ENCODE peak calls at places on chromosomes 13 and 19, in ten cellular contexts. One of them, this sample, is unnamed.

GRCh38 chr13:60881507-60881906 is 484.5 kb downstream of the TDRD3 start:
- DNase-seq in GF-D8: no peak
- DNase-seq in IMR-90: no peak
- DNase-seq in GM20000: no peak
- DNase-seq in AG10803: no peak
- DNase-seq in effector CD4-positive, alpha-beta T cell: no peak
- DNase-seq in activated CD8-positive, alpha-beta T cell treated with anti-CD3 and anti-CD28 coated beads for 36 hours: no peak
- DNase-seq in head of caudate nucleus: no peak
- DNase-seq in stimulated activated CD4-positive, alpha-beta T cell treated with anti-CD3 and anti-CD28 coated beads, Interleukin-12 subunit alpha, Interleukin-12 subunit beta, amount 100 ng/mL, for 48 hours: no peak
- DNase-seq in globus pallidus: no peak
- DNase-seq in this sample: no peak

GRCh38 chr19:10295847-10296591 is 6.3 kb downstream of the ICAM5 start:
- DNase-seq in IMR-90: no peak
- DNase-seq in activated CD8-positive, alpha-beta T cell treated with anti-CD3 and anti-CD28 coated beads for 36 hours: no peak
- DNase-seq in head of caudate nucleus: no peak
- DNase-seq in globus pallidus: no peak
- DNase-seq in effector CD4-positive, alpha-beta T cell: no peak
- DNase-seq in stimulated activated CD4-positive, alpha-beta T cell treated with anti-CD3 and anti-CD28 coated beads, Interleukin-12 subunit alpha, Interleukin-12 subunit beta, amount 100 ng/mL, for 48 hours: no peak
- DNase-seq in GM20000: no peak
- DNase-seq in GF-D8: no peak
- DNase-seq in AG10803: no peak
- DNase-seq in this sample: no peak

GRCh38 chr19:10499550-10500246 is 3.5 kb downstream of the KEAP1 start:
- DNase-seq in activated CD8-positive, alpha-beta T cell treated with anti-CD3 and anti-CD28 coated beads for 36 hours: no peak
- DNase-seq in GM20000: no peak
- DNase-seq in head of caudate nucleus: no peak
- DNase-seq in IMR-90: no peak
- DNase-seq in globus pallidus: no peak
- DNase-seq in effector CD4-positive, alpha-beta T cell: no peak
- DNase-seq in stimulated activated CD4-positive, alpha-beta T cell treated with anti-CD3 and anti-CD28 coated beads, Interleukin-12 subunit alpha, Interleukin-12 subunit beta, amount 100 ng/mL, for 48 hours: no peak
- DNase-seq in GF-D8: no peak
- DNase-seq in AG10803: no peak
- DNase-seq in this sample: no peak

GRCh38 chr19:51366999-51367564 is 894 bp upstream of the ETFB start:
- DNase-seq in globus pallidus: no peak
- DNase-seq in stimulated activated CD4-positive, alpha-beta T cell treated with anti-CD3 and anti-CD28 coated beads, Interleukin-12 subunit alpha, Interleukin-12 subunit beta, amount 100 ng/mL, for 48 hours: no peak
- DNase-seq in head of caudate nucleus: no peak
- DNase-seq in IMR-90: no peak
- DNase-seq in AG10803: no peak
- DNase-seq in activated CD8-positive, alpha-beta T cell treated with anti-CD3 and anti-CD28 coated beads for 36 hours: peak
- DNase-seq in GM20000: no peak
- DNase-seq in effector CD4-positive, alpha-beta T cell: no peak
- DNase-seq in GF-D8: peak
- DNase-seq in this sample: peak

GRCh38 chr13:106566682-106567420 is 1.1 kb downstream of the ARGLU1 start:
- DNase-seq in AG10803: peak
- DNase-seq in stimulated activated CD4-positive, alpha-beta T cell treated with anti-CD3 and anti-CD28 coated beads, Interleukin-12 subunit alpha, Interleukin-12 subunit beta, amount 100 ng/mL, for 48 hours: peak
- DNase-seq in effector CD4-positive, alpha-beta T cell: peak
- DNase-seq in GM20000: peak
- DNase-seq in globus pallidus: peak
- DNase-seq in IMR-90: peak
- DNase-seq in GF-D8: peak
- DNase-seq in head of caudate nucleus: peak
- DNase-seq in activated CD8-positive, alpha-beta T cell treated with anti-CD3 and anti-CD28 coated beads for 36 hours: peak
- DNase-seq in this sample: peak

GRCh38 chr13:99617474-99618255 is 116.4 kb downstream of the TM9SF2 start:
- DNase-seq in stimulated activated CD4-positive, alpha-beta T cell treated with anti-CD3 and anti-CD28 coated beads, Interleukin-12 subunit alpha, Interleukin-12 subunit beta, amount 100 ng/mL, for 48 hours: no peak
- DNase-seq in GM20000: no peak
- DNase-seq in IMR-90: peak
- DNase-seq in activated CD8-positive, alpha-beta T cell treated with anti-CD3 and anti-CD28 coated beads for 36 hours: peak
- DNase-seq in globus pallidus: peak
- DNase-seq in head of caudate nucleus: peak
- DNase-seq in effector CD4-positive, alpha-beta T cell: no peak
- DNase-seq in GF-D8: no peak
- DNase-seq in AG10803: peak
- DNase-seq in this sample: no peak

GRCh38 chr19:18457478-18458331 is 19.8 kb upstream of the ISYNA1 start:
- DNase-seq in head of caudate nucleus: no peak
- DNase-seq in stimulated activated CD4-positive, alpha-beta T cell treated with anti-CD3 and anti-CD28 coated beads, Interleukin-12 subunit alpha, Interleukin-12 subunit beta, amount 100 ng/mL, for 48 hours: no peak
- DNase-seq in activated CD8-positive, alpha-beta T cell treated with anti-CD3 and anti-CD28 coated beads for 36 hours: no peak
- DNase-seq in IMR-90: no peak
- DNase-seq in GM20000: no peak
- DNase-seq in GF-D8: no peak
- DNase-seq in globus pallidus: no peak
- DNase-seq in AG10803: no peak
- DNase-seq in effector CD4-positive, alpha-beta T cell: no peak
- DNase-seq in this sample: no peak

GRCh38 chr13:62920181-62920580 is 1504.5 kb upstream of the PCDH20 start:
- DNase-seq in globus pallidus: no peak
- DNase-seq in IMR-90: peak
- DNase-seq in head of caudate nucleus: no peak
- DNase-seq in GF-D8: no peak
- DNase-seq in effector CD4-positive, alpha-beta T cell: no peak
- DNase-seq in GM20000: no peak
- DNase-seq in activated CD8-positive, alpha-beta T cell treated with anti-CD3 and anti-CD28 coated beads for 36 hours: no peak
- DNase-seq in AG10803: peak
- DNase-seq in stimulated activated CD4-positive, alpha-beta T cell treated with anti-CD3 and anti-CD28 coated beads, Interleukin-12 subunit alpha, Interleukin-12 subunit beta, amount 100 ng/mL, for 48 hours: no peak
- DNase-seq in this sample: no peak

GRCh38 chr13:41809962-41810361 is 150.9 kb downstream of the VWA8 start:
- DNase-seq in stimulated activated CD4-positive, alpha-beta T cell treated with anti-CD3 and anti-CD28 coated beads, Interleukin-12 subunit alpha, Interleukin-12 subunit beta, amount 100 ng/mL, for 48 hours: no peak
- DNase-seq in globus pallidus: no peak
- DNase-seq in effector CD4-positive, alpha-beta T cell: no peak
- DNase-seq in activated CD8-positive, alpha-beta T cell treated with anti-CD3 and anti-CD28 coated beads for 36 hours: no peak
- DNase-seq in IMR-90: no peak
- DNase-seq in head of caudate nucleus: no peak
- DNase-seq in AG10803: no peak
- DNase-seq in GF-D8: no peak
- DNase-seq in GM20000: no peak
- DNase-seq in this sample: no peak

GRCh38 chr19:1990230-1991017 is 25.1 kb downstream of the BTBD2 start:
- DNase-seq in activated CD8-positive, alpha-beta T cell treated with anti-CD3 and anti-CD28 coated beads for 36 hours: no peak
- DNase-seq in GM20000: no peak
- DNase-seq in stimulated activated CD4-positive, alpha-beta T cell treated with anti-CD3 and anti-CD28 coated beads, Interleukin-12 subunit alpha, Interleukin-12 subunit beta, amount 100 ng/mL, for 48 hours: no peak
- DNase-seq in head of caudate nucleus: no peak
- DNase-seq in globus pallidus: no peak
- DNase-seq in AG10803: no peak
- DNase-seq in effector CD4-positive, alpha-beta T cell: no peak
- DNase-seq in IMR-90: no peak
- DNase-seq in GF-D8: no peak
- DNase-seq in this sample: no peak

GRCh38 chr19:12806242-12807131 is at the start of gene RNASEH2A:
- DNase-seq in activated CD8-positive, alpha-beta T cell treated with anti-CD3 and anti-CD28 coated beads for 36 hours: peak
- DNase-seq in AG10803: peak
- DNase-seq in GF-D8: peak
- DNase-seq in IMR-90: peak
- DNase-seq in effector CD4-positive, alpha-beta T cell: peak
- DNase-seq in GM20000: peak
- DNase-seq in stimulated activated CD4-positive, alpha-beta T cell treated with anti-CD3 and anti-CD28 coated beads, Interleukin-12 subunit alpha, Interleukin-12 subunit beta, amount 100 ng/mL, for 48 hours: peak
- DNase-seq in head of caudate nucleus: peak
- DNase-seq in globus pallidus: peak
- DNase-seq in this sample: peak

GRCh38 chr13:30736461-30736860 is 1.1 kb downstream of the ALOX5AP start:
- DNase-seq in GM20000: no peak
- DNase-seq in stimulated activated CD4-positive, alpha-beta T cell treated with anti-CD3 and anti-CD28 coated beads, Interleukin-12 subunit alpha, Interleukin-12 subunit beta, amount 100 ng/mL, for 48 hours: no peak
- DNase-seq in effector CD4-positive, alpha-beta T cell: no peak
- DNase-seq in activated CD8-positive, alpha-beta T cell treated with anti-CD3 and anti-CD28 coated beads for 36 hours: no peak
- DNase-seq in GF-D8: no peak
- DNase-seq in head of caudate nucleus: no peak
- DNase-seq in globus pallidus: no peak
- DNase-seq in AG10803: no peak
- DNase-seq in IMR-90: no peak
- DNase-seq in this sample: no peak

GRCh38 chr13:62931901-62932883 is 1516.5 kb upstream of the PCDH20 start:
- DNase-seq in AG10803: peak
- DNase-seq in IMR-90: peak
- DNase-seq in head of caudate nucleus: no peak
- DNase-seq in globus pallidus: no peak
- DNase-seq in GM20000: no peak
- DNase-seq in GF-D8: no peak
- DNase-seq in stimulated activated CD4-positive, alpha-beta T cell treated with anti-CD3 and anti-CD28 coated beads, Interleukin-12 subunit alpha, Interleukin-12 subunit beta, amount 100 ng/mL, for 48 hours: no peak
- DNase-seq in effector CD4-positive, alpha-beta T cell: no peak
- DNase-seq in activated CD8-positive, alpha-beta T cell treated with anti-CD3 and anti-CD28 coated beads for 36 hours: no peak
- DNase-seq in this sample: no peak

GRCh38 chr19:41352279-41352608 is 1.5 kb downstream of the TGFB1 start:
- DNase-seq in head of caudate nucleus: no peak
- DNase-seq in effector CD4-positive, alpha-beta T cell: no peak
- DNase-seq in GM20000: no peak
- DNase-seq in stimulated activated CD4-positive, alpha-beta T cell treated with anti-CD3 and anti-CD28 coated beads, Interleukin-12 subunit alpha, Interleukin-12 subunit beta, amount 100 ng/mL, for 48 hours: no peak
- DNase-seq in GF-D8: no peak
- DNase-seq in activated CD8-positive, alpha-beta T cell treated with anti-CD3 and anti-CD28 coated beads for 36 hours: no peak
- DNase-seq in IMR-90: no peak
- DNase-seq in globus pallidus: no peak
- DNase-seq in AG10803: no peak
- DNase-seq in this sample: no peak

GRCh38 chr19:10111405-10111811 is at the start of gene P2RY11:
- DNase-seq in globus pallidus: peak
- DNase-seq in IMR-90: no peak
- DNase-seq in effector CD4-positive, alpha-beta T cell: no peak
- DNase-seq in GM20000: no peak
- DNase-seq in stimulated activated CD4-positive, alpha-beta T cell treated with anti-CD3 and anti-CD28 coated beads, Interleukin-12 subunit alpha, Interleukin-12 subunit beta, amount 100 ng/mL, for 48 hours: peak
- DNase-seq in AG10803: no peak
- DNase-seq in head of caudate nucleus: no peak
- DNase-seq in GF-D8: peak
- DNase-seq in activated CD8-positive, alpha-beta T cell treated with anti-CD3 and anti-CD28 coated beads for 36 hours: peak
- DNase-seq in this sample: peak

GRCh38 chr19:19170053-19170945 is at the start of gene MEF2B:
- DNase-seq in globus pallidus: peak
- DNase-seq in stimulated activated CD4-positive, alpha-beta T cell treated with anti-CD3 and anti-CD28 coated beads, Interleukin-12 subunit alpha, Interleukin-12 subunit beta, amount 100 ng/mL, for 48 hours: peak
- DNase-seq in effector CD4-positive, alpha-beta T cell: peak
- DNase-seq in AG10803: peak
- DNase-seq in GM20000: peak
- DNase-seq in IMR-90: peak
- DNase-seq in GF-D8: no peak
- DNase-seq in head of caudate nucleus: peak
- DNase-seq in activated CD8-positive, alpha-beta T cell treated with anti-CD3 and anti-CD28 coated beads for 36 hours: peak
- DNase-seq in this sample: peak

GRCh38 chr13:49258097-49258796 is 10.5 kb downstream of the CDADC1 start:
- DNase-seq in AG10803: no peak
- DNase-seq in GF-D8: no peak
- DNase-seq in stimulated activated CD4-positive, alpha-beta T cell treated with anti-CD3 and anti-CD28 coated beads, Interleukin-12 subunit alpha, Interleukin-12 subunit beta, amount 100 ng/mL, for 48 hours: no peak
- DNase-seq in GM20000: peak
- DNase-seq in activated CD8-positive, alpha-beta T cell treated with anti-CD3 and anti-CD28 coated beads for 36 hours: no peak
- DNase-seq in IMR-90: no peak
- DNase-seq in globus pallidus: no peak
- DNase-seq in head of caudate nucleus: no peak
- DNase-seq in effector CD4-positive, alpha-beta T cell: no peak
- DNase-seq in this sample: no peak

GRCh38 chr13:100898431-100898830 is 223.8 kb upstream of the TMTC4 start:
- DNase-seq in effector CD4-positive, alpha-beta T cell: no peak
- DNase-seq in activated CD8-positive, alpha-beta T cell treated with anti-CD3 and anti-CD28 coated beads for 36 hours: no peak
- DNase-seq in GM20000: no peak
- DNase-seq in GF-D8: no peak
- DNase-seq in globus pallidus: no peak
- DNase-seq in IMR-90: peak
- DNase-seq in AG10803: no peak
- DNase-seq in head of caudate nucleus: no peak
- DNase-seq in stimulated activated CD4-positive, alpha-beta T cell treated with anti-CD3 and anti-CD28 coated beads, Interleukin-12 subunit alpha, Interleukin-12 subunit beta, amount 100 ng/mL, for 48 hours: no peak
- DNase-seq in this sample: no peak

GRCh38 chr13:97139704-97140103 is 82.4 kb upstream of the MBNL2 start:
- DNase-seq in effector CD4-positive, alpha-beta T cell: no peak
- DNase-seq in globus pallidus: no peak
- DNase-seq in IMR-90: no peak
- DNase-seq in activated CD8-positive, alpha-beta T cell treated with anti-CD3 and anti-CD28 coated beads for 36 hours: no peak
- DNase-seq in AG10803: no peak
- DNase-seq in head of caudate nucleus: no peak
- DNase-seq in GF-D8: no peak
- DNase-seq in GM20000: no peak
- DNase-seq in stimulated activated CD4-positive, alpha-beta T cell treated with anti-CD3 and anti-CD28 coated beads, Interleukin-12 subunit alpha, Interleukin-12 subunit beta, amount 100 ng/mL, for 48 hours: no peak
- DNase-seq in this sample: no peak

GRCh38 chr19:35006999-35007365 is 6.9 kb downstream of the GRAMD1A start:
- DNase-seq in GF-D8: no peak
- DNase-seq in globus pallidus: no peak
- DNase-seq in GM20000: no peak
- DNase-seq in activated CD8-positive, alpha-beta T cell treated with anti-CD3 and anti-CD28 coated beads for 36 hours: no peak
- DNase-seq in stimulated activated CD4-positive, alpha-beta T cell treated with anti-CD3 and anti-CD28 coated beads, Interleukin-12 subunit alpha, Interleukin-12 subunit beta, amount 100 ng/mL, for 48 hours: no peak
- DNase-seq in effector CD4-positive, alpha-beta T cell: no peak
- DNase-seq in AG10803: no peak
- DNase-seq in head of caudate nucleus: no peak
- DNase-seq in IMR-90: no peak
- DNase-seq in this sample: peak

GRCh38 chr19:2613507-2614295 is 88.8 kb downstream of the GNG7 start:
- DNase-seq in GF-D8: no peak
- DNase-seq in head of caudate nucleus: peak
- DNase-seq in GM20000: peak
- DNase-seq in stimulated activated CD4-positive, alpha-beta T cell treated with anti-CD3 and anti-CD28 coated beads, Interleukin-12 subunit alpha, Interleukin-12 subunit beta, amount 100 ng/mL, for 48 hours: peak
- DNase-seq in AG10803: peak
- DNase-seq in IMR-90: peak
- DNase-seq in globus pallidus: no peak
- DNase-seq in activated CD8-positive, alpha-beta T cell treated with anti-CD3 and anti-CD28 coated beads for 36 hours: peak
- DNase-seq in effector CD4-positive, alpha-beta T cell: peak
- DNase-seq in this sample: peak

GRCh38 chr13:113947321-113948033 is 26.4 kb downstream of the C13orf46 start:
- DNase-seq in AG10803: peak
- DNase-seq in stimulated activated CD4-positive, alpha-beta T cell treated with anti-CD3 and anti-CD28 coated beads, Interleukin-12 subunit alpha, Interleukin-12 subunit beta, amount 100 ng/mL, for 48 hours: no peak
- DNase-seq in GM20000: no peak
- DNase-seq in effector CD4-positive, alpha-beta T cell: no peak
- DNase-seq in IMR-90: peak
- DNase-seq in GF-D8: peak
- DNase-seq in activated CD8-positive, alpha-beta T cell treated with anti-CD3 and anti-CD28 coated beads for 36 hours: no peak
- DNase-seq in head of caudate nucleus: peak
- DNase-seq in globus pallidus: no peak
- DNase-seq in this sample: no peak

GRCh38 chr19:4521170-4521887 is 3.0 kb upstream of the PLIN4 start:
- DNase-seq in IMR-90: no peak
- DNase-seq in GM20000: no peak
- DNase-seq in stimulated activated CD4-positive, alpha-beta T cell treated with anti-CD3 and anti-CD28 coated beads, Interleukin-12 subunit alpha, Interleukin-12 subunit beta, amount 100 ng/mL, for 48 hours: no peak
- DNase-seq in GF-D8: no peak
- DNase-seq in head of caudate nucleus: no peak
- DNase-seq in activated CD8-positive, alpha-beta T cell treated with anti-CD3 and anti-CD28 coated beads for 36 hours: no peak
- DNase-seq in effector CD4-positive, alpha-beta T cell: no peak
- DNase-seq in globus pallidus: no peak
- DNase-seq in AG10803: peak
- DNase-seq in this sample: no peak

GRCh38 chr13:90402613-90403012 is 944.9 kb upstream of the MIR17HG start:
- DNase-seq in effector CD4-positive, alpha-beta T cell: no peak
- DNase-seq in head of caudate nucleus: no peak
- DNase-seq in stimulated activated CD4-positive, alpha-beta T cell treated with anti-CD3 and anti-CD28 coated beads, Interleukin-12 subunit alpha, Interleukin-12 subunit beta, amount 100 ng/mL, for 48 hours: no peak
- DNase-seq in activated CD8-positive, alpha-beta T cell treated with anti-CD3 and anti-CD28 coated beads for 36 hours: no peak
- DNase-seq in globus pallidus: no peak
- DNase-seq in GF-D8: no peak
- DNase-seq in IMR-90: no peak
- DNase-seq in GM20000: no peak
- DNase-seq in AG10803: peak
- DNase-seq in this sample: no peak

GRCh38 chr19:19551862-19552192 is 13.8 kb downstream of the CILP2 start:
- DNase-seq in head of caudate nucleus: no peak
- DNase-seq in GF-D8: no peak
- DNase-seq in GM20000: no peak
- DNase-seq in effector CD4-positive, alpha-beta T cell: no peak
- DNase-seq in IMR-90: peak
- DNase-seq in activated CD8-positive, alpha-beta T cell treated with anti-CD3 and anti-CD28 coated beads for 36 hours: no peak
- DNase-seq in globus pallidus: no peak
- DNase-seq in AG10803: peak
- DNase-seq in stimulated activated CD4-positive, alpha-beta T cell treated with anti-CD3 and anti-CD28 coated beads, Interleukin-12 subunit alpha, Interleukin-12 subunit beta, amount 100 ng/mL, for 48 hours: no peak
- DNase-seq in this sample: no peak

GRCh38 chr13:91946498-91947070 is 548.2 kb downstream of the GPC5 start:
- DNase-seq in GM20000: peak
- DNase-seq in GF-D8: peak
- DNase-seq in activated CD8-positive, alpha-beta T cell treated with anti-CD3 and anti-CD28 coated beads for 36 hours: no peak
- DNase-seq in stimulated activated CD4-positive, alpha-beta T cell treated with anti-CD3 and anti-CD28 coated beads, Interleukin-12 subunit alpha, Interleukin-12 subunit beta, amount 100 ng/mL, for 48 hours: no peak
- DNase-seq in head of caudate nucleus: peak
- DNase-seq in AG10803: no peak
- DNase-seq in IMR-90: peak
- DNase-seq in globus pallidus: peak
- DNase-seq in effector CD4-positive, alpha-beta T cell: no peak
- DNase-seq in this sample: no peak

GRCh38 chr19:3801412-3802096 is 15.4 kb upstream of the MATK start:
- DNase-seq in globus pallidus: no peak
- DNase-seq in AG10803: no peak
- DNase-seq in stimulated activated CD4-positive, alpha-beta T cell treated with anti-CD3 and anti-CD28 coated beads, Interleukin-12 subunit alpha, Interleukin-12 subunit beta, amount 100 ng/mL, for 48 hours: peak
- DNase-seq in GM20000: no peak
- DNase-seq in activated CD8-positive, alpha-beta T cell treated with anti-CD3 and anti-CD28 coated beads for 36 hours: peak
- DNase-seq in head of caudate nucleus: peak
- DNase-seq in IMR-90: no peak
- DNase-seq in effector CD4-positive, alpha-beta T cell: peak
- DNase-seq in GF-D8: no peak
- DNase-seq in this sample: peak

GRCh38 chr19:6232567-6232966 is 47.2 kb downstream of the MLLT1 start:
- DNase-seq in stimulated activated CD4-positive, alpha-beta T cell treated with anti-CD3 and anti-CD28 coated beads, Interleukin-12 subunit alpha, Interleukin-12 subunit beta, amount 100 ng/mL, for 48 hours: no peak
- DNase-seq in activated CD8-positive, alpha-beta T cell treated with anti-CD3 and anti-CD28 coated beads for 36 hours: no peak
- DNase-seq in effector CD4-positive, alpha-beta T cell: no peak
- DNase-seq in AG10803: peak
- DNase-seq in IMR-90: peak
- DNase-seq in GF-D8: no peak
- DNase-seq in globus pallidus: no peak
- DNase-seq in head of caudate nucleus: no peak
- DNase-seq in GM20000: no peak
- DNase-seq in this sample: no peak

This sample was measured in left lung.